ENCODE peak calls at places on chromosomes 5 and 9, in ten cellular contexts. O is uterus, R is mucosa of descending colon, D is lower lobe of right lung, W is body of pancreas, B is transverse colon, P is sigmoid colon, E is ovary, J is PC-3, Q is GM23338. L is an unnamed sample. For H3K4me1, the result is how much of the 10 kb centered on the place peaks cover.

GRCh38 chr9:94638335-94639044 is 828 bp downstream of the FBP1 start:
- DNase-seq in E (no peak), B (no peak), O (no peak), W (no peak), Q (no peak), R (no peak), P (no peak), J (no peak), D (no peak), L (no peak)

GRCh38 chr9:30197954-30198353 is 2186.5 kb upstream of the ACO1 start:
- DNase-seq in W (peak), Q (peak), O (no peak), P (no peak), R (no peak), E (no peak), J (peak), D (no peak), B (no peak), L (no peak)

GRCh38 chr5:126195410-126196100 is 227.7 kb upstream of the GRAMD2B start:
- DNase-seq in P (peak), Q (no peak), B (no peak), E (no peak), O (no peak), R (no peak), J (no peak), D (no peak), W (no peak), L (no peak)

GRCh38 chr5:89869346-89869745 is 540.2 kb downstream of the CETN3 start:
- DNase-seq in E (no peak), Q (no peak), B (no peak), P (no peak), O (no peak), W (no peak), J (no peak), R (no peak), D (no peak), L (no peak)

GRCh38 chr5:157306092-157306491 is 40.2 kb downstream of the CYFIP2 start:
- DNase-seq in J (no peak), R (no peak), E (no peak), W (no peak), Q (no peak), P (no peak), B (no peak), O (no peak), D (no peak), L (no peak)

GRCh38 chr5:43039468-43040286 is 442 bp downstream of the ANXA2R start:
- DNase-seq in B (peak), O (peak), P (peak), J (peak), D (peak), R (peak), Q (peak), E (peak), W (peak), L (peak)

GRCh38 chr9:93205896-93206575 is 22.1 kb downstream of the WNK2 start:
- DNase-seq in D (peak), P (no peak), O (no peak), W (no peak), B (no peak), J (no peak), E (no peak), R (peak), Q (no peak), L (no peak)

GRCh38 chr9:20650313-20650712 is 28.0 kb upstream of the MLLT3 start:
- DNase-seq in D (no peak), Q (no peak), O (no peak), E (no peak), J (no peak), R (no peak), P (no peak), B (no peak), W (no peak), L (no peak)

GRCh38 chr9:34701023-34701768 is 8.7 kb downstream of the CCL21 start:
- DNase-seq in R (peak), J (peak), D (peak), B (peak), P (peak), O (peak), W (peak), Q (peak), E (peak), L (peak)

GRCh38 chr5:14743601-14744295 is 79.2 kb downstream of the OTULIN start:
- DNase-seq in E (no peak), Q (no peak), R (no peak), P (no peak), J (peak), O (no peak), B (no peak), D (no peak), W (no peak), L (no peak)

GRCh38 chr9:85332487-85332886 is 409.3 kb downstream of the AGTPBP1 start:
- DNase-seq in D (no peak), R (no peak), E (no peak), J (peak), O (no peak), P (no peak), B (no peak), Q (peak), W (no peak), L (no peak)

GRCh38 chr9:126641118-126641851 is 27.6 kb downstream of the LMX1B start:
- DNase-seq in J (no peak), Q (no peak), O (no peak), R (no peak), P (no peak), E (no peak), W (no peak), B (no peak), D (no peak), L (no peak)

GRCh38 chr5:18527017-18527416 is 892.8 kb downstream of the TAF11L14 start:
- DNase-seq in O (no peak), D (no peak), Q (peak), R (no peak), P (no peak), W (no peak), B (no peak), J (no peak), E (no peak), L (no peak)

GRCh38 chr9:72365525-72366256 is 683 bp upstream of the ZFAND5 start:
- DNase-seq in R (peak), J (peak), E (peak), B (peak), O (peak), P (peak), D (peak), Q (peak), W (peak), L (peak)

GRCh38 chr9:126788046-126788445 is 16.8 kb upstream of the ZBTB43 start:
- DNase-seq in W (no peak), Q (no peak), O (no peak), E (no peak), J (no peak), P (no peak), D (no peak), B (no peak), R (no peak), L (no peak)

GRCh38 chr9:19934301-19934868 is 145.5 kb upstream of the SLC24A2 start:
- DNase-seq in D (no peak), W (peak), J (no peak), R (peak), P (no peak), B (peak), E (no peak), Q (peak), O (no peak), L (peak)

GRCh38 chr5:13251623-13252367 is 692.7 kb downstream of the DNAH5 start:
- DNase-seq in J (no peak), D (no peak), P (no peak), W (peak), R (no peak), E (no peak), O (no peak), B (no peak), Q (peak), L (no peak)

GRCh38 chr5:143066556-143067281 is 296.5 kb downstream of the ARHGAP26 start:
- DNase-seq in Q (no peak), P (peak), O (peak), W (peak), B (peak), D (no peak), E (no peak), J (no peak), R (no peak), L (no peak)

GRCh38 chr5:174030289-174030688 is 15.2 kb upstream of the NSG2 start:
- DNase-seq in D (no peak), O (no peak), R (no peak), B (no peak), J (no peak), E (no peak), P (no peak), Q (no peak), W (no peak), L (no peak)

GRCh38 chr5:105146867-105147266 is 1584.3 kb upstream of the NUDT12 start:
- DNase-seq in O (no peak), Q (no peak), J (peak), R (no peak), B (no peak), E (no peak), P (no peak), D (no peak), W (no peak), L (no peak)

GRCh38 chr9:132698989-132699388 is 28.7 kb downstream of the GTF3C4 start:
- DNase-seq in W (peak), J (no peak), E (no peak), O (no peak), P (no peak), D (no peak), Q (no peak), R (no peak), B (peak), L (no peak)
- TF ChIP-seq CTCF in W (no peak), J (no peak), E (no peak), O (no peak), P (no peak), D (no peak), Q (no peak), R (no peak), B (no peak), L (no peak)

GRCh38 chr9:109068764-109069163 is 51.0 kb downstream of the TMEM245 start:
- DNase-seq in P (no peak), J (no peak), Q (no peak), D (no peak), R (no peak), O (no peak), B (no peak), E (no peak), W (no peak), L (no peak)
- H3K4me1 ChIP-seq in P (under half), J (under half), Q (under half), D (under half), R (under half), O (under half), B (under half), E (under half), W (under half), L (under half)

DNA sequence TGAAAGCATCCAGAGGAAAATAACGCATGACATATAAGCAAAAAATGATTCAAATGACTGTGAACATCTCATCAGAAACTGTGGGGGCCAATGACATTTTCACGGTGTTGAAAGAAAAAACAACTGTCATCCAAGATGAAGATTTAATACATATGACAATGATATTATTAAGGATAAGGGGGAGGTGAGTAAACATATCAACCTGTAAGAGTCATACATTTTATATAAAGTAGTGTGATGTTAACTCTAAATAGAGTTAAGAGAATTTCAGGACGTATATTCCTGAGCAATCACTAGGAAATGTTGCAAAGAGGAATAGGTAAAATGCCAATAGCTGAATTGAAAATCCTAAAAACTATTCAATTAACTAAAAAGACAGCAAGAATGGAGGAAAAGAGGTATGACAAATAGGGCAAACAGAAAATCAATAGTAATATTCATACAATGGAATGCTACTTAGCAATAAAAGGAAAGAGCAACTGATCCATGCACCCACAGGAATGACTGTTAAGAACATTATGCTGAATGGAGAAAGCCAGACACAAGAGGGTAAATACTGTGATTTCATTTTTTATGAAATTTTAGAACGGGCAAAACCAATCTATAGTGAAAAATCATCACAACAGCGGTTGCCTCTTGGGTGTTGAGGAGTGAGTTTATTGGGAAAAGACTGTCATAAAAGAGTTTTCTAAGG is 92.4 kb upstream of the JAK2 start:
- DNase-seq in O (no peak), D (no peak), R (no peak), E (no peak), W (no peak), J (peak), P (no peak), Q (no peak), B (no peak), L (no peak)
- TF ChIP-seq CTCF in O (no peak), D (no peak), R (no peak), E (no peak), W (no peak), J (no peak), P (no peak), Q (no peak), B (no peak), L (no peak)

DNA sequence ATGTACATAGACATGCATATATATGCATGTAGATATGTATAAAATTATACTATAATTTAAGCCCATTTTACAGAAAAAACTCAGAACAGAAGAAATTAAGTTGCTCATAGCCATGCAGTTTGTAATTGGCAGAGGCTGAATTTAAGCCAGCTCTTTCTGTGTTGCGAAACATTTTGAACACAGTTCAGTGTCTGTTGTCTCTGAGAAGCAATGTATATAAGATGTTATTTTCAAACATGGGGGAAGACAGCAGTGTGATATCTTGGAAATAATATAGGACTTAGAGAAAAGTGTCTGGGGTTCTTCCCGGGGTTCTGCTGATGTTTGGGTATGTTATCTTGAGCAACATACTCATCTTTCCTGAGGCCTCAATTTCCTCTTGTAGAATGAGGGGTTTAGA is 37.6 kb downstream of the SVEP1 start:
- DNase-seq in Q (no peak), D (no peak), B (no peak), O (no peak), E (no peak), J (no peak), R (no peak), P (no peak), W (no peak), L (no peak)
- H3K4me1 ChIP-seq in Q (under half), D (under half), B (under half), O (under half), E (under half), J (under half), R (under half), P (under half), W (under half), L (under half)

DNA sequence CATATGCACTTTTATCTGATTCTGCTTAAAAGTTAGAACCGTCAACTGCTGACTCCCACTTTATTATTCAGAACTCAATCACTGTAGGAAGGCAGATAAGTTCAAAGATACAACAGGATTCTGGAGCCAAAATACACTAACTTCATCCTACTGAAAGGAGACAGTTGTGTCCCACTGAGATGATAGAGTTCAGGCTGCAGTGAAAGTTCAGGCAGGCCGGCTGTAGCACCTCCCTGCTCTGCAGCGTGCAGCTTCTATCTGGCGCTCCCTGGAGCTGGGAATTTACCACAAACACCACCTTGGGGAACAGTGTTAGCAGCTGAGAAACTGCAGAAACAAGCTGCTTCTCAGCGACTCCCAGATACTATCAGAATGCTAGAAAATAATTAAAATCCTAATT is 52.5 kb upstream of the CNTLN start:
- DNase-seq in B (no peak), J (no peak), R (no peak), P (peak), D (no peak), E (peak), W (no peak), Q (peak), O (peak), L (no peak)
- TF ChIP-seq CTCF in B (no peak), J (no peak), R (no peak), P (no peak), D (no peak), E (no peak), W (no peak), Q (peak), O (peak), L (peak)

L was measured in right atrium auricular region.